ENCODE peak calls at places on chromosomes 1 and 21, in six cellular contexts. A is tibial artery, M is H9, J is psoas muscle, H is cardiac muscle cell, F is prostate gland. R is an unnamed sample. For H3K4me1, the result is how much of the 10 kb centered on the place peaks cover.

GRCh38 chr1:188188317-188188716 is 1359.6 kb downstream of the PLA2G4A start:
- DNase-seq in A (no peak), M (no peak), J (no peak), H (no peak), F (no peak), R (no peak)

GRCh38 chr1:183152216-183152615 is 33.8 kb upstream of the LAMC2 start:
- DNase-seq in A (no peak), M (no peak), J (no peak), H (no peak), F (no peak), R (no peak)

GRCh38 chr1:27634166-27634981 is 611 bp downstream of the FGR start:
- DNase-seq in A (no peak), M (no peak), J (peak), H (peak), F (no peak), R (no peak)

GRCh38 chr1:20725189-20726106 is 7.1 kb downstream of the SH2D5 start:
- DNase-seq in A (peak), M (peak), J (peak), H (peak), F (no peak), R (peak)

GRCh38 chr1:3072178-3072947 is 3.4 kb downstream of the PRDM16 start:
- DNase-seq in A (peak), M (no peak), J (peak), H (no peak), F (no peak), R (no peak)

GRCh38 chr1:231185391-231185790 is 23.5 kb downstream of the TRIM67 start:
- DNase-seq in A (no peak), M (no peak), J (no peak), H (no peak), F (no peak), R (no peak)

GRCh38 chr1:211132681-211133392 is 1.1 kb downstream of the KCNH1 start:
- DNase-seq in A (no peak), M (no peak), J (no peak), H (no peak), F (no peak), R (no peak)

GRCh38 chr21:38797470-38797869 is 8.3 kb upstream of the ETS2 start:
- DNase-seq in A (no peak), M (no peak), J (no peak), H (no peak), F (no peak), R (peak)

GRCh38 chr21:44706026-44706705 is 5.2 kb downstream of the TSPEAR start:
- DNase-seq in A (peak), M (no peak), J (peak), H (no peak), F (no peak), R (no peak)

GRCh38 chr21:36044056-36044455 is 16.3 kb downstream of the SETD4 start:
- DNase-seq in A (no peak), M (no peak), J (no peak), H (no peak), F (peak), R (no peak)

GRCh38 chr1:225004396-225004795 is 74.9 kb downstream of the DNAH14 start:
- DNase-seq in A (no peak), M (no peak), J (no peak), H (no peak), F (no peak), R (no peak)

GRCh38 chr1:20597650-20598049 is 8.8 kb downstream of the CDA start:
- DNase-seq in A (no peak), M (no peak), J (no peak), H (no peak), F (no peak), R (no peak)

GRCh38 chr1:37692834-37693175 is 489 bp downstream of the CDCA8 start:
- DNase-seq in A (no peak), M (no peak), J (no peak), H (no peak), F (peak), R (no peak)

GRCh38 chr1:170445096-170445495 is 86.9 kb upstream of the GORAB start:
- DNase-seq in A (no peak), M (no peak), J (no peak), H (peak), F (no peak), R (peak)

GRCh38 chr1:236534164-236534651 is 10.4 kb downstream of the LGALS8 start:
- DNase-seq in A (no peak), M (no peak), J (no peak), H (peak), F (no peak), R (no peak)

GRCh38 chr1:966135-966602 is at the start of gene PLEKHN1:
- DNase-seq in A (no peak), M (peak), J (peak), H (peak), F (peak), R (peak)

GRCh38 chr1:157580179-157580827 is 17.6 kb downstream of the FCRL4 start:
- DNase-seq in A (no peak), M (peak), J (no peak), H (peak), F (no peak), R (peak)

GRCh38 chr1:203096566-203096965 is 10.8 kb upstream of the MYOG start:
- DNase-seq in A (no peak), M (no peak), J (no peak), H (no peak), F (no peak), R (no peak)

GRCh38 chr1:1969953-1970716 is 33.5 kb downstream of the CFAP74 start:
- DNase-seq in A (no peak), M (no peak), J (no peak), H (no peak), F (no peak), R (no peak)

GRCh38 chr1:58814251-58815068 is 30.6 kb upstream of the JUN start:
- DNase-seq in A (peak), M (peak), J (peak), H (peak), F (peak), R (no peak)

GRCh38 chr1:87176514-87176913 is 152.2 kb upstream of the LMO4 start:
- DNase-seq in A (no peak), M (no peak), J (no peak), H (no peak), F (no peak), R (no peak)

GRCh38 chr1:43651188-43651587 is 1.2 kb downstream of the KDM4A start:
- DNase-seq in A (no peak), M (no peak), J (no peak), H (no peak), F (no peak), R (no peak)

GRCh38 chr1:155479205-155479604 is 83.4 kb downstream of the ASH1L start:
- DNase-seq in A (no peak), M (no peak), J (no peak), H (peak), F (no peak), R (peak)

GRCh38 chr1:5286244-5286643 is 631.8 kb downstream of the AJAP1 start:
- DNase-seq in A (no peak), M (no peak), J (no peak), H (no peak), F (no peak), R (no peak)

GRCh38 chr1:17553970-17554369 is 14.5 kb downstream of the ARHGEF10L start:
- DNase-seq in A (peak), M (no peak), J (no peak), H (peak), F (no peak), R (peak)

GRCh38 chr1:176517484-176517883 is 54.5 kb downstream of the PAPPA2 start:
- DNase-seq in A (no peak), M (no peak), J (no peak), H (no peak), F (no peak), R (peak)

GRCh38 chr1:32798679-32799416 is 18.3 kb downstream of the YARS1 start:
- DNase-seq in A (no peak), M (no peak), J (no peak), H (no peak), F (no peak), R (no peak)

GRCh38 chr21:41894922-41895557 is 15.9 kb upstream of the PRDM15 start:
- DNase-seq in A (no peak), M (no peak), J (no peak), H (peak), F (no peak), R (peak)

GRCh38 chr1:245990315-245991022 is 516.6 kb downstream of the SMYD3 start:
- DNase-seq in A (no peak), M (no peak), J (no peak), H (no peak), F (no peak), R (no peak)

GRCh38 chr1:1125945-1126344 is 10.1 kb upstream of the C1orf159 start:
- DNase-seq in A (no peak), M (no peak), J (no peak), H (no peak), F (no peak), R (no peak)

GRCh38 chr1:166947398-166948043 is 27.8 kb downstream of the ILDR2 start:
- DNase-seq in A (peak), M (peak), J (peak), H (peak), F (no peak), R (no peak)

GRCh38 chr1:186002426-186002825 is 268.2 kb downstream of the HMCN1 start:
- DNase-seq in A (no peak), M (no peak), J (no peak), H (peak), F (no peak), R (no peak)

GRCh38 chr1:981955-982558 is at the start of gene PERM1:
- DNase-seq in A (peak), M (no peak), J (peak), H (no peak), F (no peak), R (no peak)

GRCh38 chr1:233679030-233679429 is 65.1 kb downstream of the KCNK1 start:
- DNase-seq in A (no peak), M (no peak), J (no peak), H (no peak), F (no peak), R (no peak)

GRCh38 chr1:175471039-175471800 is 272.2 kb downstream of the TNR start:
- DNase-seq in A (no peak), M (no peak), J (no peak), H (peak), F (peak), R (peak)

GRCh38 chr1:64474133-64474532 is 4.2 kb downstream of the CACHD1 start:
- DNase-seq in A (no peak), M (no peak), J (no peak), H (no peak), F (no peak), R (no peak)
- H3K4me1 ChIP-seq in A (half or more), M (under half), J (under half), H (half or more), F (under half), R (under half)

DNA sequence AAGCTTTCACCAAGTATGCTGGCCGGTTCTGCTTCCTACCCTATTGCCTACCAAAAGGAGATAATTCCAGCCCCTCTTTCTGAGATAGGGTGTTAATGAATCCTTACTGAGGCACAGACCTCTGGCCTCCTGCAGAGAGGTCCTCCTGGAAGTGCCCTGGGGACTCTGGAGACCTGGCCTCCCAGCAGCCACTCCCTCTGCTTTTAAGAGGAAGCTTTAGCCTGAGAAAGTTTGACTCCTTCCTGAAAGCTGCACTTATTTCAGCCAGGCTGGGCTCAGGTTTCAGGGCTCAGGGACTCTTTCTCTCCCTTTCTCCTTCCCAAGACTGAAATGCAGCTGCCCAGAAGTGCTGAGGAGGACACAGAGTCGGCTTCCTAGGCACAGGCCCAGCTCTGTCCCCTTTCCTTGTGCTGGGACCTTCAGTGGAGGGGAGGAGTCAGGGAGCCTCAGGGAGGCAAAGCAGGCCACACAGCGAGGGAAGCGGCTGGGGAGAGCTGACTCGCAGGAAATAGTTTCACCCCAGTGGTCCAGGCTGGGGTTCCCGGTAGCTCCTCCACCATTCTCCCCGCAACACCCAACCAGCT is 137.2 kb downstream of the NAV1 start:
- DNase-seq in A (no peak), M (peak), J (peak), H (peak), F (no peak), R (no peak)
- TF ChIP-seq CTCF in A (no peak), M (no peak), J (no peak), H (no peak), F (no peak), R (no peak)

GRCh38 chr1:69985901-69986439 is 219.4 kb downstream of the LRRC40 start:
- DNase-seq in A (no peak), M (no peak), J (no peak), H (no peak), F (no peak), R (no peak)

GRCh38 chr1:69987881-69988280 is 217.5 kb downstream of the LRRC40 start:
- DNase-seq in A (no peak), M (no peak), J (no peak), H (no peak), F (no peak), R (no peak)

GRCh38 chr1:69982992-69983391 is 222.4 kb downstream of the LRRC40 start:
- DNase-seq in A (no peak), M (no peak), J (no peak), H (peak), F (no peak), R (no peak)
- H3K27ac ChIP-seq in A (no peak), M (no peak), J (no peak), H (no peak), F (no peak), R (no peak)

GRCh38 chr21:28832013-28832714 is 160.5 kb downstream of the LTN1 start:
- DNase-seq in A (no peak), M (no peak), J (no peak), H (peak), F (no peak), R (peak)
- H3K4me1 ChIP-seq in A (under half), M (under half), J (under half), H (under half), F (under half), R (under half)